ENCODE peak calls at places on chromosome 19, in seven cellular contexts. M is mammary epithelial cell; W is transverse colon; O is body of pancreas; E is fibroblast of the aortic adventitia; C is CD8-positive, alpha-beta memory T cell; X is kidney. J is an unnamed sample.

GRCh38 chr19:13859361-13859880 is 17.5 kb upstream of the NANOS3 start:
- DNase-seq in E (no peak), X (no peak), O (no peak), W (no peak), C (no peak), M (no peak), J (no peak)

GRCh38 chr19:47729468-47729798 is 15.9 kb upstream of the NOP53 start:
- DNase-seq in O (peak; percentile 90), E (peak; percentile 86), M (peak; percentile 95), W (peak; percentile 45), X (peak; percentile 86), C (no peak), J (peak; percentile 90)

GRCh38 chr19:52667972-52668371 is 29.8 kb upstream of the ZNF83 start:
- DNase-seq in W (no peak), O (no peak), C (no peak), X (no peak), M (no peak), E (no peak), J (no peak)

GRCh38 chr19:13993554-13994308 is 12.4 kb downstream of the RFX1 start:
- DNase-seq in E (no peak), X (no peak), C (no peak), O (no peak), W (no peak), M (no peak), J (no peak)

GRCh38 chr19:13146763-13147563 is 3.2 kb downstream of the STX10 start:
- DNase-seq in W (peak; percentile 49), E (peak; percentile 48), X (no peak), M (no peak), C (no peak), O (peak; percentile 33), J (no peak)

GRCh38 chr19:15551183-15552004 is 43.1 kb downstream of the CYP4F22 start:
- DNase-seq in M (no peak), W (peak; percentile 24), C (peak; percentile 82), E (peak; percentile 6), O (peak; percentile 19), X (peak; percentile 80), J (no peak)

GRCh38 chr19:14770136-14770535 is 8.2 kb downstream of the ADGRE2 start:
- DNase-seq in O (no peak), M (no peak), W (no peak), E (no peak), C (no peak), X (no peak), J (no peak)

GRCh38 chr19:2179095-2179494 is 15.4 kb downstream of the DOT1L start:
- DNase-seq in C (no peak), W (no peak), M (no peak), O (no peak), X (no peak), E (no peak), J (no peak)

GRCh38 chr19:12784871-12785430 is 6.3 kb upstream of the JUNB start:
- DNase-seq in M (no peak), O (no peak), C (peak; percentile 68), X (no peak), W (no peak), E (peak; percentile 37), J (no peak)

GRCh38 chr19:5559804-5560133 is 8.0 kb downstream of the TINCR start:
- DNase-seq in O (no peak), W (no peak), M (no peak), E (no peak), X (no peak), C (no peak), J (no peak)

GRCh38 chr19:30219682-30220081 is 152.5 kb upstream of the ZNF536 start:
- DNase-seq in E (no peak), C (no peak), W (no peak), M (no peak), O (no peak), X (no peak), J (no peak)

GRCh38 chr19:52296400-52296772 is 583 bp upstream of the ZNF480 start:
- DNase-seq in W (no peak), M (no peak), X (no peak), C (no peak), O (no peak), E (no peak), J (no peak)

GRCh38 chr19:4052114-4052992 is 14.3 kb downstream of the ZBTB7A start:
- DNase-seq in W (peak; percentile 94), M (peak; percentile 91), O (peak; percentile 83), X (peak; percentile 95), E (peak; percentile 47), C (no peak), J (peak; percentile 82)

GRCh38 chr19:30155529-30156200 is 213.6 kb downstream of the URI1 start:
- DNase-seq in E (no peak), C (no peak), W (no peak), X (no peak), O (no peak), M (no peak), J (no peak)

GRCh38 chr19:50705422-50706019 is 14.1 kb downstream of the SHANK1 start:
- DNase-seq in C (peak; percentile 52), E (peak; percentile 66), M (peak; percentile 50), W (no peak), O (no peak), X (no peak), J (no peak)

GRCh38 chr19:2059422-2060201 is 8.6 kb upstream of the MKNK2 start:
- DNase-seq in O (peak; percentile 87), W (peak; percentile 91), M (peak; percentile 45), C (no peak), X (peak; percentile 96), E (peak; percentile 88), J (peak; percentile 89)

GRCh38 chr19:51359294-51359693 is 6.9 kb downstream of the ETFB start:
- DNase-seq in E (peak; percentile 91), X (no peak), O (no peak), M (peak; percentile 85), W (no peak), C (no peak), J (no peak)

GRCh38 chr19:16529466-16530144 is 12.6 kb downstream of the CHERP start:
- DNase-seq in W (no peak), O (no peak), C (no peak), M (no peak), E (no peak), X (no peak), J (no peak)

GRCh38 chr19:51714848-51715247 is 8.9 kb downstream of the HAS1 start:
- DNase-seq in W (no peak), X (no peak), C (no peak), E (peak; percentile 50), O (no peak), M (no peak), J (no peak)

DNA sequence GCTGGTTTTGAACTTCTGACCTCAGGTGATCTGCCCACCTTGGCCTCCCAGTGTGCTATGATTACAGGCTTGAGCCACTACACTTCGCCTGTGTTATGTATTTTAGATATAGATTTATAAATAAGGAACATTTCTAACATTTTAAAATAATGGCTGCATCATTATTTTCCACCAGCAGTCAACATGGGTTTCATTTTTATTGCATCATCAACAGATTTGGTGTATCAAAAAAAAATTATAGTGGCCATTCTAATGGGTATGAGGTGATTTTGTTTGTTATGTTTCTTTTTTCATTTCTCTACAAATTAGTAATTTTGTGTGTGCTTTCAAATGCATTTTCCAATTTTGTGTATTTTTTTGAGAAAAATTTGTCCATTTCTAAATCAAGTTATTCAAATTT is 16.2 kb upstream of the ZNF93 start:
- DNase-seq in C (no peak), M (no peak), O (no peak), X (no peak), E (no peak), W (no peak), J (no peak)
- H3K4me3 ChIP-seq in C (no peak overlapping the region), M (no peak overlapping the region), O (no peak overlapping the region), X (no peak overlapping the region), E (no peak overlapping the region), W (no peak overlapping the region), J (no peak overlapping the region)

DNA sequence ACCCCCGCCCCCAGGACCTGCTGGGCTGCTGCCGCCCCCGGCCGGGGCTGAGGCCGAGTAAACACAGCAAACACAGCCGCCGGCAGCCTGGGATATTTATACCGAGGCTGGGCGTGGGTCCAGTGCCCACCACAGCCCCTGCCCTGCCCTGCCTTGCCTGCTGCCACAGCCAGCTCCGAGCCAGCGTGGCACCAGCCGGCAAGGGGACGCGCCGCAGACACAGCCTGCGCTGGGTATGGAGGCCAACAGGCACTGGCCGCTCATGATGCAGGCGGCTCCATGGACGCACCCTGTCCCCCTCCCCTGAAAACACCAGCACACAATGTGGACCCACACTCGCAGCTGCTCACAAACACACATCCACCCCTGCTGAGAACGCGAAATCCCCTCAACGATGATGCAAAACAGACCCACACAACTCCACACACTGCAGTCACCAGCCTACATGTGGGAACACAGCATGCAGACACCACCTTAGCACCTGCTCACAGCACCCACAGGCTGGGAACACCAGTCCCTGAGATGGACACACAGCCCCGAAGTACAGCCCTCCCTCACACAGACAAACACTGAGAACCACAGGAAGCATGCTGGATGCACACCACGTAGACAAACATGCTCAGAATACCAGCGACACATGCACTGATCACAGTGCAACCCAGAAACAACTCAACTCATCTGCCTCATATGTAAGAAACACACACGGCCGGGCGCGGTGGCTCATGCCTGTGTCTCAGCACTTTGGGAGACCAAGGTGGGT is 16.2 kb downstream of the CCDC97 start:
- DNase-seq in M (no peak), W (peak; percentile 39), C (peak; percentile 44), O (peak; percentile 41), X (no peak), E (peak; percentile 50), J (no peak)
- H3K4me3 ChIP-seq in M (no peak overlapping the region), W (peak overlapping the region; percentile 19), C (no peak overlapping the region), O (no peak overlapping the region), X (peak overlapping the region; percentile 32), E (peak overlapping the region; percentile 22), J (peak overlapping the region; percentile 19)

DNA sequence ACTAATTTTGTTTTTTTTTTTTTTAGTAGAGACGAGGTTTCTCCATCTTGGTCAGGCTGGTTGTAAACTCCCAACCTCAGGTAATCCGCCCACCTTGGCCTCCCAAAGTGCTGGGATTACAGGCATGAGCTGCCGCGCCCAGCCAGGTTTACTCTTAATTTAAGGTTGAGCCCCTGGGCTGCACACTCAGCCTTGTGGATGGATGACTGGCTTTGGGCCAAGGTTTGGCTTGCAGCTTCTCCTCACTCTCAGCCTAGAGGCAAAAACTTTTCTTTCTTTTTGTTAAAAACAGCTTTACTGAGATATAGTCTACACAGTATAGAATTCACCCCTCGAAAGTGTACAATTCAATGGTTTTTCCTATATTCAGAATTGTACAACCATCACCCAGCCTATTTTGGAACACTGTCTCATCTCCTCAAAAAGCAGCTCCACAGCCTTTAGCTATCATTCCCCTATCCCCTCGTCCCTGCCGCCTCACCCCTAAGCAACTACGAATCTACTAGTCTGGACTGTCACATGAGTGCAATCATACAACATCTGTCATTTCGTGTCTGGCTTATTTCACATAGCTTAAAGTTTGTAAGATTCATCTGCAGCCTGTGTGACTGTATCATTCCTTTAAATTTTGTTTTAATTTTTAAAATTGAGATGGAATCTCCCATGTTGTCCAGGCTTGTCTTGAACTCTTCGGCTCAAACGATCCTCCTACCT is 14.5 kb upstream of the TSPAN16 start:
- DNase-seq in C (no peak), M (peak; percentile 48), O (no peak), W (no peak), X (no peak), E (no peak), J (no peak)
- H3K4me3 ChIP-seq in C (no peak overlapping the region), M (no peak overlapping the region), O (no peak overlapping the region), W (no peak overlapping the region), X (no peak overlapping the region), E (no peak overlapping the region), J (no peak overlapping the region)

DNA sequence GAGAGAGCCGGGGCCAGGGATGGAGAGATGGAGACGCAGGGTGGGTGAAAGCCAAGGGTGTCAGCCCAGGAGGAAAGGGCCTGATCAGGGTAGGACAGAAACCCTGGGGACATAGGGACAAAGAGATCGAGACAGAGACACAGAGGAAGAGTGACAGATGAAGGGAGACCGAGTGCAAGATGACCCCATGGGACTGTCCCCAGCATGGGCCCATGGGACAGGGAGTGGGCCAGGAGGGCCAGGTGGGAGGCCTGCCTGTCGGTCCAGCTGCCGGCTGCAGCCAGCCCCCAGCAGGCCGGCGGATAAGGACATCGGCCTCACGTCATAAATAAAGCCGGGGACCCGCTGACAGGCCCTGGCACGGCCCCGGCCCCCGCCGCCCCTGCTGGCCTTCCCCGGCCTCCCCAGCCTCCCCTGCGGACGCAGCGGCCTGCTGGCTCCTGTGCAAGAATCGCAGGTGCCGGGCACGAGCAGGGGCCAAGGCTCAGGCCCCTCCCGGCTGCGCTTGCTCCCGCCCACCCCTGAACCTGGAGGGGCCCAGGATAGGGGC is 6.3 kb downstream of the REX1BD start:
- DNase-seq in X (no peak), E (no peak), W (no peak), O (no peak), C (no peak), M (no peak), J (no peak)
- H3K4me3 ChIP-seq in X (peak overlapping the region; percentile 25), E (peak overlapping the region; percentile 53), W (peak overlapping the region; percentile 46), O (no peak overlapping the region), C (peak overlapping the region; percentile 75), M (peak overlapping the region; percentile 49), J (peak overlapping the region; percentile 44)